ENCODE peak calls at places on chromosomes 16 and 17, in four cellular contexts. One of them, this sample, is unnamed.

GRCh38 chr17:39742856-39743436 is 5.2 kb downstream of the GRB7 start:
- DNase-seq in IMR-90: no peak
- DNase-seq in A549: no peak
- DNase-seq in K562: no peak
- DNase-seq in this sample: no peak

GRCh38 chr17:76791053-76791980 is 53.4 kb downstream of the MFSD11 start:
- DNase-seq in IMR-90: peak
- DNase-seq in A549: peak
- DNase-seq in K562: peak
- DNase-seq in this sample: no peak

GRCh38 chr17:71985111-71986039 is 135.4 kb upstream of the SOX9 start:
- DNase-seq in IMR-90: no peak
- DNase-seq in A549: no peak
- DNase-seq in K562: no peak
- DNase-seq in this sample: no peak

GRCh38 chr17:15350777-15351486 is 9.5 kb upstream of the TEKT3 start:
- DNase-seq in IMR-90: no peak
- DNase-seq in A549: no peak
- DNase-seq in K562: no peak
- DNase-seq in this sample: no peak

GRCh38 chr16:54482892-54483574 is 196.4 kb upstream of the IRX3 start:
- DNase-seq in IMR-90: no peak
- DNase-seq in A549: no peak
- DNase-seq in K562: no peak
- DNase-seq in this sample: no peak

GRCh38 chr17:60534613-60535157 is 8.6 kb upstream of the APPBP2 start:
- DNase-seq in IMR-90: no peak
- DNase-seq in A549: no peak
- DNase-seq in K562: no peak
- DNase-seq in this sample: no peak

GRCh38 chr17:80992077-80992947 is 671 bp downstream of the CHMP6 start:
- DNase-seq in IMR-90: no peak
- DNase-seq in A549: no peak
- DNase-seq in K562: no peak
- DNase-seq in this sample: no peak

GRCh38 chr17:58680038-58680369 is 11.8 kb downstream of the TEX14 start:
- DNase-seq in IMR-90: no peak
- DNase-seq in A549: no peak
- DNase-seq in K562: no peak
- DNase-seq in this sample: no peak

GRCh38 chr17:15303851-15304250 is 37.5 kb downstream of the TEKT3 start:
- DNase-seq in IMR-90: no peak
- DNase-seq in A549: no peak
- DNase-seq in K562: no peak
- DNase-seq in this sample: no peak

GRCh38 chr16:25135239-25135878 is 23.8 kb downstream of the LCMT1 start:
- DNase-seq in IMR-90: peak
- DNase-seq in A549: peak
- DNase-seq in K562: no peak
- DNase-seq in this sample: no peak

GRCh38 chr17:1107777-1108559 is 71.8 kb downstream of the ABR start:
- DNase-seq in IMR-90: no peak
- DNase-seq in A549: no peak
- DNase-seq in K562: no peak
- DNase-seq in this sample: no peak

GRCh38 chr17:57442914-57443571 is 186.7 kb downstream of the MSI2 start:
- DNase-seq in IMR-90: no peak
- DNase-seq in A549: peak
- DNase-seq in K562: no peak
- DNase-seq in this sample: no peak

GRCh38 chr17:37088459-37088858 is 139.7 kb downstream of the AATF start:
- DNase-seq in IMR-90: no peak
- DNase-seq in A549: no peak
- DNase-seq in K562: no peak
- DNase-seq in this sample: no peak

GRCh38 chr16:66515543-66516171 is 34.3 kb downstream of the TK2 start:
- DNase-seq in IMR-90: peak
- DNase-seq in A549: peak
- DNase-seq in K562: peak
- DNase-seq in this sample: no peak

GRCh38 chr16:87765473-87765775 is 362 bp downstream of the KLHDC4 start:
- DNase-seq in IMR-90: peak
- DNase-seq in A549: no peak
- DNase-seq in K562: peak
- DNase-seq in this sample: no peak

GRCh38 chr16:10988164-10988803 is 43.9 kb downstream of the CLEC16A start:
- DNase-seq in IMR-90: no peak
- DNase-seq in A549: no peak
- DNase-seq in K562: peak
- DNase-seq in this sample: no peak

GRCh38 chr16:31087481-31087880 is 1.3 kb downstream of the PRSS53 start:
- DNase-seq in IMR-90: no peak
- DNase-seq in A549: no peak
- DNase-seq in K562: no peak
- DNase-seq in this sample: no peak

GRCh38 chr16:22291020-22291419 is 6.2 kb upstream of the POLR3E start:
- DNase-seq in IMR-90: no peak
- DNase-seq in A549: no peak
- DNase-seq in K562: no peak
- DNase-seq in this sample: no peak

GRCh38 chr17:82937411-82938371 is 97.9 kb upstream of the ZNF750 start:
- DNase-seq in IMR-90: no peak
- DNase-seq in A549: no peak
- DNase-seq in K562: no peak
- DNase-seq in this sample: no peak

GRCh38 chr17:83189013-83189672 is 109.7 kb downstream of the METRNL start:
- DNase-seq in IMR-90: no peak
- DNase-seq in A549: no peak
- DNase-seq in K562: no peak
- DNase-seq in this sample: no peak

GRCh38 chr17:740240-741055 is 8.1 kb downstream of the TLCD3A start:
- DNase-seq in IMR-90: no peak
- DNase-seq in A549: no peak
- DNase-seq in K562: no peak
- DNase-seq in this sample: no peak

GRCh38 chr16:28264656-28265055 is 27.7 kb upstream of the SBK1 start:
- DNase-seq in IMR-90: peak
- DNase-seq in A549: peak
- DNase-seq in K562: peak
- DNase-seq in this sample: no peak

GRCh38 chr16:24972608-24973220 is 42.5 kb downstream of the ARHGAP17 start:
- DNase-seq in IMR-90: no peak
- DNase-seq in A549: no peak
- DNase-seq in K562: no peak
- DNase-seq in this sample: no peak

GRCh38 chr16:8972843-8973586 is 9.3 kb upstream of the USP7 start:
- DNase-seq in IMR-90: peak
- DNase-seq in A549: no peak
- DNase-seq in K562: no peak
- DNase-seq in this sample: no peak

GRCh38 chr17:17628388-17629008 is 37.0 kb upstream of the PEMT start:
- DNase-seq in IMR-90: no peak
- DNase-seq in A549: no peak
- DNase-seq in K562: no peak
- DNase-seq in this sample: no peak

GRCh38 chr16:67021321-67021720 is 7.6 kb upstream of the CBFB start:
- DNase-seq in IMR-90: no peak
- DNase-seq in A549: no peak
- DNase-seq in K562: no peak
- DNase-seq in this sample: no peak

GRCh38 chr17:68457168-68457538 is at the start of gene WIPI1:
- DNase-seq in IMR-90: no peak
- DNase-seq in A549: peak
- DNase-seq in K562: no peak
- DNase-seq in this sample: no peak

GRCh38 chr17:83119987-83120864 is 40.8 kb downstream of the METRNL start:
- DNase-seq in IMR-90: no peak
- DNase-seq in A549: peak
- DNase-seq in K562: no peak
- DNase-seq in this sample: no peak

GRCh38 chr16:66382966-66383299 is 16.4 kb downstream of the CDH5 start:
- DNase-seq in IMR-90: peak
- DNase-seq in A549: peak
- DNase-seq in K562: no peak
- DNase-seq in this sample: no peak

GRCh38 chr17:75739801-75740200 is 18.5 kb downstream of the ITGB4 start:
- DNase-seq in IMR-90: no peak
- DNase-seq in A549: no peak
- DNase-seq in K562: no peak
- DNase-seq in this sample: no peak

GRCh38 chr16:89331371-89332109 is 114.0 kb downstream of the ZNF778 start:
- DNase-seq in IMR-90: no peak
- DNase-seq in A549: no peak
- DNase-seq in K562: no peak
- DNase-seq in this sample: no peak

GRCh38 chr17:57508706-57509105 is 236.4 kb downstream of the CCDC182 start:
- DNase-seq in IMR-90: no peak
- DNase-seq in A549: no peak
- DNase-seq in K562: no peak
- DNase-seq in this sample: no peak

GRCh38 chr17:29376667-29377268 is 13.4 kb upstream of the TAOK1 start:
- DNase-seq in IMR-90: peak
- DNase-seq in A549: peak
- DNase-seq in K562: no peak
- DNase-seq in this sample: no peak

GRCh38 chr17:29383687-29384086 is 6.5 kb upstream of the TAOK1 start:
- DNase-seq in IMR-90: peak
- DNase-seq in A549: no peak
- DNase-seq in K562: no peak
- DNase-seq in this sample: no peak

GRCh38 chr17:29379084-29379811 is 10.9 kb upstream of the TAOK1 start:
- DNase-seq in IMR-90: no peak
- DNase-seq in A549: no peak
- DNase-seq in K562: no peak
- DNase-seq in this sample: no peak

DNA sequence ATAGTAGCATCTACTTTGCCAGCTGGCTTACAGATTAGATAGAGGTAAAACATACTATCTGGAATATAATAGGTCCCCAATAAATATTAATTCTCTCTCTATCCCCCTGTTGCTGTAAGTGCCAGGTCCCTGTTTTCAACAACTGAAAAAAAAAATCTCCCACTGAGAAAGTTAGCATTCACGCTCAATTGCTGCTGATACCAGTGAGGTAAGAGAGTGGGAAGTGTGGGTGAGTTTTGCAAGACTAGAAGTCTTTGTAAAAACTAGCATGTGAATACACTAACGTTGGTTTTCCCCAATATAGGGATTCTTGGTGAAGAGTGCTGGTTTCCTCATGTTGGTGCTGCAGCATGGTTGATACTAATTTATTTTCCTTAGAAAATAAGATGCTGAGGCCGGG is 11.7 kb upstream of the TAOK1 start:
- DNase-seq in IMR-90: no peak
- DNase-seq in A549: no peak
- DNase-seq in K562: no peak
- DNase-seq in this sample: no peak
- TF ChIP-seq CEBPB in IMR-90: no peak
- TF ChIP-seq CEBPB in A549: no peak
- TF ChIP-seq CEBPB in K562: no peak
- TF ChIP-seq CEBPB in this sample: no peak

DNA sequence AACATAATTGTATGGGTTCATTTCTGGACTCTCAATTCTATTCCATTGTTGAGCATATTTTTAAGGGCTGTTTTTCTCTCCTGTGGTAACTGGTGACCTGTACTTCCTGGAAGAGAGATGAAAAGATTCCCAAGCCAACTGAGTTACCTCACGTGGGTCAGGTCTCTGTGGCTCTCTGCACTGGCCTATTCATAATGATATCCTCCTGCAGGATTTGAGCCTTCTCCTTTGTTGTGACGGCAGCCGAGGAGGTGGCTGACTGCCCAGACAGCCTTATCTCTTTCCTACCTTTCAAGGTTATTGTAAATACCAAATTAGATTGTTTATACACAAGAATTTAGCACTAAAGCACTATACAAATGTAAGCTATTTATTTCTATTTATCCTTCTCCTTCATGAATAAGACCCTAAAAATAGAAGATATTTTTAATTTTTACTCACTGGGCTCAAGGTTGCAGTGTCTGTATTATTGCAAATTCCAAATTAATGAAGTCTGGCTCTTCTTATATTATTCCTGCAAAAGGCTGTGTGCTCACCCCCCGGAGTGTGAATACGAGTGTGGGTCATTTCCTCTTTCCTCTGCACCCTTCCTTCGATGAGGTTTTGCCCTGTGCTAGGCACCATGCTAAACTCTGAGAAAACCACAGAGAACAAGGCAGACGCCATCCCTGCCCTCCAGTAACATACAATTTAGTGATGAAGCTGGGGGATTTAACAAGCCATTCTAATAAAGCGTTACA is 2.5 kb upstream of the ACE start:
- DNase-seq in IMR-90: no peak
- DNase-seq in A549: no peak
- DNase-seq in K562: no peak
- DNase-seq in this sample: no peak
- TF ChIP-seq CEBPB in IMR-90: no peak
- TF ChIP-seq CEBPB in A549: no peak
- TF ChIP-seq CEBPB in K562: no peak
- TF ChIP-seq CEBPB in this sample: no peak

DNA sequence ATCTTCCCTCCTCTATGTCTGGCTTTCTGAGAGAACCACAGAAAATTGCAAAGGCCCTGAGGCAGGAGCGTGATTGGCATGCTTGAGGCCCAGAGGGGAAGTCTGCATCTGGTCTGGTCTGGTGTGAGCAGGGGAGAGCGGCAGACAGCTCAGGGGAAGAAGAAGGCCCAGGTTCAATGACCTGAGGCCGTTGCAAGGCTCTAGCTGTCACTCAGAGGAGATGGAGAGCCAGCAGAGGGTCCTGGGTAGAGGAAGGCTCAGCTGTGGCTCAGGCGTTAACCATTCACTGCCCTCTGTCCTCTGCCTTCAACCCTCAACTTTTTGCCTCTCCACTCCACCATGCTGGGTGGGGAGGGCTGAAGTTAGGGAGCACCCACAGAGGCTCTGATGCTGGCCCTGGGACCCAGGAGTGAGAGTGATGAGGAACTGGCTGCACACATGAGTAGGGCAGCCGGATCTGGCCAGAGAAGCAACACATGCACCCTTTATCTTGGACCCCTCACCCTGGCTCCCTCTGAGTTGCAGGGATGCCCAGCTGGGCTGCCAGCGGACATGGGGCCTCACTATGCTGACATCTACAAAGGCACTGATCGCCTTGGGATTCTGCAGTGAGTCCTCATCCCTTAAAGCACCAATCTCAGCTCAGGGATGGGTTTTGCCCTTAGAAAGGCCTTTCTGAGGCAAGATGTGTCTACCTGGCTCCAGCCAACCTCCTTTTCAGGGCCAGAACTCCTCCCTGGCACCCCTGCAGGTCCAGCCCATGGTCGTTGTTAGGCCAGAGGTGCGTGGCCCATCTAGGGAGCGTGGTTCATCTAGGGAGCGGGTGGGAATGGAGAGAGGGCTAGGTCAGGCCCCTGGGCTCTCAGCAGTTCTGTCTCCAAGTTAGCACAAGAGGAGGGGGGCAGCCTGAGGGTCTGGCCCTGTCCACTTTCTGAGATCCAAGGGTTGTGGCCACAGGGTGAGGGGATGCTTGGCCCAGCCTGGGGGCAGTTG is 7.7 kb upstream of the KRTAP17-1 start:
- DNase-seq in IMR-90: no peak
- DNase-seq in A549: no peak
- DNase-seq in K562: no peak
- DNase-seq in this sample: no peak
- TF ChIP-seq CEBPB in IMR-90: no peak
- TF ChIP-seq CEBPB in A549: no peak
- TF ChIP-seq CEBPB in K562: no peak
- TF ChIP-seq CEBPB in this sample: no peak

GRCh38 chr16:80583466-80583865 is 42.7 kb downstream of the DYNLRB2 start:
- DNase-seq in IMR-90: peak
- DNase-seq in A549: no peak
- DNase-seq in K562: no peak
- DNase-seq in this sample: no peak
- TF ChIP-seq CEBPB in IMR-90: no peak
- TF ChIP-seq CEBPB in A549: no peak
- TF ChIP-seq CEBPB in K562: no peak
- TF ChIP-seq CEBPB in this sample: no peak